ENCODE peak calls at places on chromosomes 3 and 15, in four cellular contexts. One of them, this sample, is unnamed.

GRCh38 chr15:95557226-95558046 is 773.1 kb upstream of the NR2F2 start:
- DNase-seq in MM.1S: no peak
- DNase-seq in neural crest cell: peak; percentile 6
- DNase-seq in WTC11: no peak
- DNase-seq in this sample: peak; percentile 33

GRCh38 chr15:77607111-77607893 is 25.4 kb downstream of the LINGO1 start:
- DNase-seq in MM.1S: no peak
- DNase-seq in neural crest cell: no peak
- DNase-seq in WTC11: no peak
- DNase-seq in this sample: peak; percentile 36

GRCh38 chr3:55620361-55621025 is 133.4 kb upstream of the WNT5A start:
- DNase-seq in MM.1S: no peak
- DNase-seq in neural crest cell: no peak
- DNase-seq in WTC11: no peak
- DNase-seq in this sample: no peak

GRCh38 chr3:16548721-16549120 is 35.2 kb upstream of the RFTN1 start:
- DNase-seq in MM.1S: no peak
- DNase-seq in neural crest cell: no peak
- DNase-seq in WTC11: no peak
- DNase-seq in this sample: no peak

GRCh38 chr3:134029734-134030381 is at the start of gene SLCO2A1:
- DNase-seq in MM.1S: no peak
- DNase-seq in neural crest cell: peak; percentile 25
- DNase-seq in WTC11: peak; percentile 78
- DNase-seq in this sample: peak; percentile 82

GRCh38 chr3:197520311-197521276 is 35.2 kb downstream of the BDH1 start:
- DNase-seq in MM.1S: no peak
- DNase-seq in neural crest cell: no peak
- DNase-seq in WTC11: peak; percentile 44
- DNase-seq in this sample: peak; percentile 39

GRCh38 chr3:129525341-129525968 is 3.0 kb upstream of the RHO start:
- DNase-seq in MM.1S: no peak
- DNase-seq in neural crest cell: no peak
- DNase-seq in WTC11: no peak
- DNase-seq in this sample: no peak

GRCh38 chr3:112378989-112379692 is 46.2 kb downstream of the CD200 start:
- DNase-seq in MM.1S: no peak
- DNase-seq in neural crest cell: no peak
- DNase-seq in WTC11: no peak
- DNase-seq in this sample: no peak

GRCh38 chr3:36214460-36214859 is 165.8 kb upstream of the STAC start:
- DNase-seq in MM.1S: no peak
- DNase-seq in neural crest cell: no peak
- DNase-seq in WTC11: no peak
- DNase-seq in this sample: no peak

GRCh38 chr3:123281406-123281805 is 79.7 kb downstream of the SEC22A start:
- DNase-seq in MM.1S: no peak
- DNase-seq in neural crest cell: no peak
- DNase-seq in WTC11: no peak
- DNase-seq in this sample: no peak

GRCh38 chr3:157888040-157888439 is 218.2 kb downstream of the SHOX2 start:
- DNase-seq in MM.1S: no peak
- DNase-seq in neural crest cell: no peak
- DNase-seq in WTC11: no peak
- DNase-seq in this sample: no peak

GRCh38 chr3:187318819-187319616 is 27.5 kb upstream of the MASP1 start:
- DNase-seq in MM.1S: peak; percentile 73
- DNase-seq in neural crest cell: peak; percentile 43
- DNase-seq in WTC11: peak; percentile 50
- DNase-seq in this sample: peak; percentile 51

GRCh38 chr15:34813446-34814190 is 18.3 kb upstream of the ACTC1 start:
- DNase-seq in MM.1S: no peak
- DNase-seq in neural crest cell: no peak
- DNase-seq in WTC11: no peak
- DNase-seq in this sample: no peak

GRCh38 chr15:26841941-26842340 is 24.9 kb upstream of the GABRA5 start:
- DNase-seq in MM.1S: no peak
- DNase-seq in neural crest cell: no peak
- DNase-seq in WTC11: no peak
- DNase-seq in this sample: no peak

GRCh38 chr15:98647026-98647773 is 1.1 kb upstream of the IGF1R start:
- DNase-seq in MM.1S: peak; percentile 85
- DNase-seq in neural crest cell: peak; percentile 70
- DNase-seq in WTC11: peak; percentile 88
- DNase-seq in this sample: peak; percentile 88

GRCh38 chr3:72907131-72907697 is 19.4 kb downstream of the GXYLT2 start:
- DNase-seq in MM.1S: no peak
- DNase-seq in neural crest cell: no peak
- DNase-seq in WTC11: no peak
- DNase-seq in this sample: no peak

GRCh38 chr3:22475665-22476064 is 724.7 kb upstream of the ZNF385D start:
- DNase-seq in MM.1S: no peak
- DNase-seq in neural crest cell: no peak
- DNase-seq in WTC11: no peak
- DNase-seq in this sample: no peak

GRCh38 chr3:12608368-12608767 is 51.5 kb downstream of the MKRN2 start:
- DNase-seq in MM.1S: no peak
- DNase-seq in neural crest cell: no peak
- DNase-seq in WTC11: no peak
- DNase-seq in this sample: no peak

GRCh38 chr15:48693474-48693873 is 48.0 kb upstream of the FBN1 start:
- DNase-seq in MM.1S: no peak
- DNase-seq in neural crest cell: no peak
- DNase-seq in WTC11: no peak
- DNase-seq in this sample: no peak

GRCh38 chr3:38281895-38282686 is at the start of gene SLC22A14:
- DNase-seq in MM.1S: no peak
- DNase-seq in neural crest cell: no peak
- DNase-seq in WTC11: peak; percentile 55
- DNase-seq in this sample: no peak

DNA sequence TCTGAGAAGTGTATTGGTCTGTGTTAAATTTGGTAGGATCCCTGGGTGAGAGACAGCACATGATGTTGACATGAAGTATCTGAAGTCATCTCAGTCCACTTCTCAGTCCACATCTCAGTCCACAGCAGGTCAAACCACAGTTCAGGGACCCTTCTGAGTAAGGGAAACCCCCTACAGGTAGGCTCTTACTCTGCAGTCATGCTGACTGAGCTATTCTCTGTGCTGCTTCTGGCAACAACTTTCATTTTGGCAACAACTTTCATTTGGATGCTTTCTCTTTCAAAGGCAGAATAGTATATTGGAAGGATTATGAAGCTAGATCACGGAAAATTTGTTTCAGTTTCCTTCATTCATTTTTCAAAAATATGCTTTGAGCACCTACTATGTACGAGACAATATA is 178.2 kb upstream of the GOLIM4 start:
- DNase-seq in MM.1S: peak; percentile 67
- DNase-seq in neural crest cell: no peak
- DNase-seq in WTC11: no peak
- DNase-seq in this sample: no peak
- TF ChIP-seq CTCF in MM.1S: peak; percentile 19
- TF ChIP-seq CTCF in neural crest cell: no peak
- TF ChIP-seq CTCF in WTC11: no peak
- TF ChIP-seq CTCF in this sample: no peak

DNA sequence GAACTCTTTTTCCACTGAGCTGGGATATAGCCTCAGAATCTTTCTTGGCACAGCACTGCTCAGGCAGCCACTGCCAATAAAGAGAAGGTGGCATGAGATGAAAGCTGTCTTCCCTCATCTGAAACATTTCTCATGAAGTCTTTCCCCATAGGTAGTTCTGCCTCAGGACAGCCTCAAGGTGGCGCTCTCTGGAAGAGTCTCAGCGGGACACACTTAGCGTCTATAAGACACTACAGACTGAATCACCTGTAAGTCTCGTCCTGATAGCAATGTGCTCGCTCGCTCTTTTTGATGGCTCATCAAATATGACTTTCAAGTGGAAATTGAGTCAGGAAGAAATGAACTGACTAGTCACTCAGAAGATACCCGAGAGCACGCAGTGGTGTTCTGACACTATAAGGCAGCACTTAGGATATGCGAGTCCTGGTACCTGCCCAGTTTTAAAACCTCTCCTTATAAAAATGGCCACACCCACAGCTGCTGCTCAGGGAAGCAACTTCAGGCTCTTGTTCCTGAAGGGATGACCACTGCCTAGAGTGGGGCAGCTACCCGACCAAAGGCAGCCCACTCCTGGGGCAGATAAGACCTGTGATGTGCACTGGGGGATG is 269.5 kb downstream of the SUCLG2 start:
- DNase-seq in MM.1S: no peak
- DNase-seq in neural crest cell: peak; percentile 47
- DNase-seq in WTC11: peak; percentile 78
- DNase-seq in this sample: peak; percentile 59
- TF ChIP-seq CTCF in MM.1S: peak; percentile 47
- TF ChIP-seq CTCF in neural crest cell: peak; percentile 67
- TF ChIP-seq CTCF in WTC11: peak; percentile 72
- TF ChIP-seq CTCF in this sample: peak; percentile 65

DNA sequence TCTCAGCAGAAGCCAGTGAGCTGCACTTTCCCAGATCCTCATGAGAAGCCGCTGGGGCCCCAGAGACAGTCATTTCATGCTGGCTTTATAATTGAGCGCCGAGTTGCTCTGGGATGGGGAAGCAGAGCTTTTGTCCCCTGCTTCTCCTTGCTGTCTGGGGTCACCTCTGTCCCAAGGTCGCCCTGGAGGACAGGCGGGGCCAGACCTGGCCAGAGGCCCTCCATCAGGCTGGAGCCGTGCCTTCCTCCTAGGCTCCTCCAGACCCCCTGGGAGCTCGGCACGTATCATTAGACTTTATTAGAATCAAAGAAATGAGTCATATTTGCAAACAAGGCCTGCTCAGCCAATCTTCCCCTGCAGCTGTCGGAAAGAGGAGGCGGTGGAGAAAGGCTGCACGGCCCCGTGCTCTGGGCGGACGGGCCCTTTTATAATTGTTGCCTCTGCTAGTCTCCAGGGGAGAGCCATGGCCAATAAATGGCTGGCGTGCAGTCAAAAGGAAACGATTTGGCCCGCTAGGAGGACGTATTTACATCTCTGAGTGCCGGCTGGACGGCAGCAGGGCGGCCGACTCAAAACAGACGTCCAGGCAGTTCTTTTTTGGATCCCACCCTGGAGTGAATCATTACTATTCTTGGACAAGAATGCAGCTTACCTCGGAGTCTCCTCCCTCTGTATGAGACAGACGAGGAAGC is 50.4 kb downstream of the SLC6A6 start:
- DNase-seq in MM.1S: no peak
- DNase-seq in neural crest cell: no peak
- DNase-seq in WTC11: no peak
- DNase-seq in this sample: no peak
- TF ChIP-seq CTCF in MM.1S: no peak
- TF ChIP-seq CTCF in neural crest cell: no peak
- TF ChIP-seq CTCF in WTC11: no peak
- TF ChIP-seq CTCF in this sample: no peak

GRCh38 chr3:185916042-185916833 is 21.6 kb downstream of the TRA2B start:
- DNase-seq in MM.1S: no peak
- DNase-seq in neural crest cell: no peak
- DNase-seq in WTC11: no peak
- DNase-seq in this sample: no peak

GRCh38 chr3:185914911-185915629 is 22.7 kb downstream of the TRA2B start:
- DNase-seq in MM.1S: no peak
- DNase-seq in neural crest cell: no peak
- DNase-seq in WTC11: no peak
- DNase-seq in this sample: no peak

GRCh38 chr3:185912512-185912911 is 25.3 kb downstream of the TRA2B start:
- DNase-seq in MM.1S: no peak
- DNase-seq in neural crest cell: no peak
- DNase-seq in WTC11: no peak
- DNase-seq in this sample: no peak

GRCh38 chr3:185912929-185913901 is 24.6 kb downstream of the TRA2B start:
- DNase-seq in MM.1S: no peak
- DNase-seq in neural crest cell: no peak
- DNase-seq in WTC11: no peak
- DNase-seq in this sample: no peak

DNA sequence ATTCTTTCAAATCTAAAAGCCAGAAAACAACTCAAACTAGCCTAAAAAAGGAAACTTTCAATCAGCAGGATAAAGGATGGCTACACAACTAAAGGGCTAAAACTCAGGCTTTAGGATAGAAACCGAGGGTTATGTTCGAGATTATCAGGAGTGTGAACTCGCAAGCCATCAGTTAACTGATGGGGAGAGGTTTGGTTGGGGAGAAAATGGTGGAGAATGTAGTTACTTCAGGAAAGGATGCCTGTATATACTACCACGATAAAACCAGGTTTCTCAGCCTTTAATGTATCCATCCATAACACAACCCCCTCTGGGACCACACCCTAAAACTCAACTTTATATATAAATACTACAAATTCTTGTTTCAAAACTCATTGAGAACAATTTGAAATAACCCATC is 22.2 kb downstream of the TRA2B start:
- DNase-seq in MM.1S: no peak
- DNase-seq in neural crest cell: no peak
- DNase-seq in WTC11: no peak
- DNase-seq in this sample: no peak
- TF ChIP-seq CTCF in MM.1S: no peak
- TF ChIP-seq CTCF in neural crest cell: no peak
- TF ChIP-seq CTCF in WTC11: no peak
- TF ChIP-seq CTCF in this sample: no peak

DNA sequence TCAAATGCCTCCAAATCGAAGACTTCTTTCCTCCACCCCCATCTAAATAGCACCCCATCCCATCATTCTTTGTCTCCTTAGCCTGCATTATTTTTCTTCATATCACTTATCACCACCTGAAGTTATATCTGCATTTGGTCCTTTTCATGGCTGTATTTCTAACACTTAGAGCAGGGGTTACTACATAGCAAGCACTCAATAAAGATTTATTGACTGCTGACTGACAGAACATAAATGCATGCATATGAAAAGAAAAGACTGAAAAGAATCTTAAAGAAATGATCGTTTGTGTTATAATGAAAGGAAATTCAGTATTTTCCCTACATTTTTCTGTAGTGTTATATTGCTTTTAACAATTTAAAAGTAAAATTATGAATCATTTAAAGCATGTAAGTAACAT is 1.4 kb downstream of the LRRC31 start:
- DNase-seq in MM.1S: no peak
- DNase-seq in neural crest cell: no peak
- DNase-seq in WTC11: no peak
- DNase-seq in this sample: no peak
- TF ChIP-seq CTCF in MM.1S: no peak
- TF ChIP-seq CTCF in neural crest cell: no peak
- TF ChIP-seq CTCF in WTC11: no peak
- TF ChIP-seq CTCF in this sample: no peak

GRCh38 chr3:43155016-43155415 is 49.1 kb upstream of the POMGNT2 start:
- DNase-seq in MM.1S: no peak
- DNase-seq in neural crest cell: no peak
- DNase-seq in WTC11: no peak
- DNase-seq in this sample: no peak

GRCh38 chr3:43153189-43154083 is 47.6 kb upstream of the POMGNT2 start:
- DNase-seq in MM.1S: no peak
- DNase-seq in neural crest cell: no peak
- DNase-seq in WTC11: no peak
- DNase-seq in this sample: no peak

GRCh38 chr3:43156812-43157455 is 51.1 kb upstream of the POMGNT2 start:
- DNase-seq in MM.1S: no peak
- DNase-seq in neural crest cell: no peak
- DNase-seq in WTC11: no peak
- DNase-seq in this sample: no peak

GRCh38 chr3:43152649-43153048 is 46.8 kb upstream of the POMGNT2 start:
- DNase-seq in MM.1S: no peak
- DNase-seq in neural crest cell: no peak
- DNase-seq in WTC11: no peak
- DNase-seq in this sample: no peak

GRCh38 chr3:43155464-43156121 is 49.7 kb upstream of the POMGNT2 start:
- DNase-seq in MM.1S: no peak
- DNase-seq in neural crest cell: peak; percentile 30
- DNase-seq in WTC11: peak; percentile 71
- DNase-seq in this sample: peak; percentile 52
- TF ChIP-seq CTCF in MM.1S: no peak
- TF ChIP-seq CTCF in neural crest cell: peak; percentile 65
- TF ChIP-seq CTCF in WTC11: no peak
- TF ChIP-seq CTCF in this sample: peak; percentile 51

This sample was measured in nephron progenitor cell.